ENCODE peak calls at places on chromosome 10, in eight cellular contexts. B is GM10248; A is neuronal stem cell; X is stimulated activated CD8-positive, alpha-beta memory T cell treated with anti-CD3 and anti-CD28 coated beads, Interleukin-12 subunit alpha, Interleukin-12 subunit beta, amount 100 ng/mL, for 1 hour; U is NCI-H187 treated with DMSO at 0.1 percent for 48 hours; H is SK-MEL-5; Z is breast epithelium; W is AML-193. R is an unnamed sample.

GRCh38 chr10:60235001-60235400 is 154.7 kb downstream of the ANK3 start:
- DNase-seq in Z (no peak), A (no peak), W (no peak), U (no peak), H (no peak), B (no peak), X (no peak), R (no peak)

GRCh38 chr10:62688971-62689700 is 115.4 kb upstream of the ADO start:
- DNase-seq in A (no peak), X (no peak), W (no peak), U (no peak), B (no peak), Z (no peak), H (no peak), R (no peak)

GRCh38 chr10:62153191-62153590 is 115.5 kb downstream of the RTKN2 start:
- DNase-seq in U (no peak), B (no peak), A (no peak), H (no peak), Z (no peak), W (no peak), X (no peak), R (no peak)

GRCh38 chr10:28087675-28088351 is 88.9 kb upstream of the ODAD2 start:
- DNase-seq in A (no peak), Z (no peak), H (peak), B (no peak), X (no peak), U (no peak), W (peak), R (no peak)

GRCh38 chr10:4353059-4353655 is 472.9 kb upstream of the AKR1E2 start:
- DNase-seq in A (no peak), X (no peak), U (no peak), B (no peak), H (no peak), W (no peak), Z (no peak), R (no peak)

GRCh38 chr10:70132098-70133029 is at the start of gene AIFM2:
- DNase-seq in Z (peak), U (no peak), W (no peak), H (peak), B (peak), A (peak), X (no peak), R (peak)

GRCh38 chr10:20473361-20473760 is 423.8 kb downstream of the NEBL start:
- DNase-seq in U (no peak), A (no peak), X (no peak), H (peak), W (no peak), B (no peak), Z (no peak), R (no peak)

GRCh38 chr10:17873946-17874345 is 64.8 kb downstream of the MRC1 start:
- DNase-seq in A (no peak), B (no peak), Z (no peak), H (no peak), X (no peak), W (no peak), U (no peak), R (no peak)

GRCh38 chr10:75399461-75400162 is 2.0 kb downstream of the ZNF503 start:
- DNase-seq in W (no peak), A (peak), U (no peak), H (peak), X (no peak), B (peak), Z (peak), R (peak)

GRCh38 chr10:30637881-30638467 is 8.4 kb upstream of the LYZL2 start:
- DNase-seq in Z (no peak), W (no peak), A (no peak), U (no peak), H (no peak), X (no peak), B (no peak), R (no peak)

GRCh38 chr10:18418579-18419210 is 232.7 kb downstream of the NSUN6 start:
- DNase-seq in Z (no peak), X (no peak), U (no peak), W (peak), H (no peak), B (no peak), A (no peak), R (no peak)

GRCh38 chr10:88108115-88108610 is 244.7 kb downstream of the PTEN start:
- DNase-seq in X (no peak), B (no peak), Z (no peak), W (peak), U (no peak), A (no peak), H (peak), R (no peak)

R was measured in tibial nerve.